ENCODE peak calls at places on chromosomes 2 and 18, in eight cellular contexts. E, T, R, P, X, L, W and B are unnamed samples.

GRCh38 chr2:190947711-190948251 is 66.2 kb downstream of the STAT1 start:
- DNase-seq in L (no peak), P (no peak), E (no peak), T (no peak), R (peak; percentile 72), X (peak; percentile 59), W (no peak), B (no peak)

GRCh38 chr2:143357956-143358355 is 228.7 kb downstream of the ARHGAP15 start:
- DNase-seq in W (no peak), L (no peak), R (no peak), P (no peak), X (no peak), T (no peak), E (peak; percentile 16), B (no peak)

GRCh38 chr2:173161040-173161439 is 85.4 kb downstream of the MAP3K20 start:
- DNase-seq in L (no peak), E (no peak), W (no peak), X (no peak), T (no peak), R (no peak), P (no peak), B (no peak)

GRCh38 chr2:68295523-68295922 is 24.2 kb downstream of the CNRIP1 start:
- DNase-seq in T (no peak), L (no peak), E (no peak), R (no peak), W (no peak), P (no peak), X (no peak), B (no peak)

GRCh38 chr2:208406474-208407451 is at the start of gene PTH2R:
- DNase-seq in T (peak; percentile 38), W (no peak), X (no peak), P (peak; percentile 38), R (no peak), L (no peak), E (peak; percentile 63), B (peak; percentile 44)

GRCh38 chr18:65018184-65018583 is 732.6 kb upstream of the CDH7 start:
- DNase-seq in T (no peak), R (no peak), W (no peak), L (no peak), E (no peak), P (no peak), X (no peak), B (no peak)

GRCh38 chr2:117137371-117137770 is 677.1 kb upstream of the DDX18 start:
- DNase-seq in P (no peak), T (no peak), X (no peak), R (no peak), E (no peak), W (no peak), L (no peak), B (no peak)

GRCh38 chr2:9336534-9337354 is 86.6 kb downstream of the ITGB1BP1 start:
- DNase-seq in R (peak; percentile 60), T (peak; percentile 72), X (peak; percentile 94), P (no peak), L (no peak), E (no peak), W (no peak), B (peak; percentile 90)

GRCh38 chr2:28606986-28607441 is 111.2 kb downstream of the PLB1 start:
- DNase-seq in W (no peak), X (no peak), R (no peak), P (peak; percentile 44), E (peak; percentile 32), T (no peak), L (no peak), B (no peak)